ENCODE peak calls at places on chromosome 18, in four cellular contexts. U, Y, T and N are unnamed samples.

GRCh38 chr18:53153281-53153680 is 813.3 kb downstream of the DCC start:
- DNase-seq in U (peak), T (no peak), Y (no peak), N (no peak)

GRCh38 chr18:57095884-57096283 is 51.0 kb upstream of the BOD1L2 start:
- DNase-seq in U (peak), T (no peak), Y (no peak), N (no peak)

GRCh38 chr18:58067611-58068010 is 23.6 kb downstream of the NEDD4L start:
- DNase-seq in U (no peak), T (no peak), Y (no peak), N (no peak)

GRCh38 chr18:35703043-35703688 is 121.6 kb downstream of the GALNT1 start:
- DNase-seq in U (peak), T (no peak), Y (no peak), N (no peak)

GRCh38 chr18:67104700-67105284 is 411.7 kb downstream of the DSEL start:
- DNase-seq in U (peak), Y (peak), T (no peak), N (peak)

GRCh38 chr18:44135791-44136190 is 544.9 kb upstream of the SETBP1 start:
- DNase-seq in Y (no peak), U (no peak), T (no peak), N (no peak)

GRCh38 chr18:45332911-45333310 is 282.4 kb upstream of the SLC14A2 start:
- DNase-seq in U (no peak), Y (no peak), T (no peak), N (no peak)

GRCh38 chr18:66280470-66280869 is 323.4 kb downstream of the CDH19 start:
- DNase-seq in U (no peak), T (no peak), Y (no peak), N (no peak)

GRCh38 chr18:12307871-12308385 is at the start of gene TUBB6:
- DNase-seq in Y (peak), T (no peak), U (peak), N (peak)

GRCh38 chr18:22332590-22332989 is 85.1 kb downstream of the CTAGE1 start:
- DNase-seq in U (no peak), T (no peak), Y (no peak), N (no peak)

GRCh38 chr18:36499938-36500337 is 202.4 kb downstream of the FHOD3 start:
- DNase-seq in T (no peak), U (peak), Y (no peak), N (no peak)

GRCh38 chr18:68847219-68847860 is 49.5 kb downstream of the CCDC102B start:
- DNase-seq in Y (no peak), U (peak), T (no peak), N (peak)

GRCh38 chr18:60554961-60555360 is 182.4 kb upstream of the MC4R start:
- DNase-seq in U (no peak), Y (no peak), T (no peak), N (no peak)

GRCh38 chr18:7566587-7567486 is at the start of gene PTPRM:
- DNase-seq in T (no peak), Y (peak), U (peak), N (peak)

GRCh38 chr18:36812686-36813085 is 16.1 kb downstream of the TPGS2 start:
- DNase-seq in Y (no peak), U (peak), T (no peak), N (no peak)

GRCh38 chr18:7447629-7448028 is 119.5 kb upstream of the PTPRM start:
- DNase-seq in T (no peak), U (no peak), Y (no peak), N (peak)

GRCh38 chr18:78159397-78159796 is 820.2 kb upstream of the SALL3 start:
- DNase-seq in Y (no peak), U (no peak), T (no peak), N (no peak)

GRCh38 chr18:57533399-57533884 is 53.1 kb downstream of the FECH start:
- DNase-seq in T (no peak), Y (no peak), U (no peak), N (no peak)

GRCh38 chr18:7002107-7002506 is 115.5 kb downstream of the LAMA1 start:
- DNase-seq in T (no peak), Y (no peak), U (no peak), N (no peak)

GRCh38 chr18:58097127-58097906 is 53.3 kb downstream of the NEDD4L start:
- DNase-seq in T (no peak), U (no peak), Y (no peak), N (no peak)

GRCh38 chr18:1663879-1664705 is 759.4 kb downstream of the ADCYAP1 start:
- DNase-seq in U (peak), Y (peak), T (no peak), N (no peak)

GRCh38 chr18:32277492-32277988 is 87.7 kb downstream of the MEP1B start:
- DNase-seq in Y (no peak), T (no peak), U (no peak), N (no peak)

GRCh38 chr18:37222383-37223378 is 342.9 kb downstream of the CELF4 start:
- DNase-seq in U (no peak), Y (peak), T (no peak), N (no peak)

GRCh38 chr18:13613591-13614317 is 112.6 kb downstream of the FAM210A start:
- DNase-seq in T (no peak), Y (no peak), U (no peak), N (no peak)

GRCh38 chr18:46337206-46337710 is 233.1 kb downstream of the HAUS1 start:
- DNase-seq in T (no peak), Y (no peak), U (no peak), N (no peak)

GRCh38 chr18:70228546-70228945 is 23.1 kb upstream of the RTTN start:
- DNase-seq in Y (no peak), U (no peak), T (no peak), N (peak)

GRCh38 chr18:41864216-41864615 is 90.8 kb upstream of the PIK3C3 start:
- DNase-seq in T (no peak), Y (no peak), U (no peak), N (no peak)

GRCh38 chr18:33483908-33484307 is 43.4 kb upstream of the CCDC178 start:
- DNase-seq in U (no peak), Y (no peak), T (no peak), N (no peak)

GRCh38 chr18:59570101-59570875 is 126.9 kb downstream of the CCBE1 start:
- DNase-seq in T (no peak), U (peak), Y (no peak), N (no peak)

GRCh38 chr18:74501386-74501785 is 5.2 kb downstream of the CNDP2 start:
- DNase-seq in Y (no peak), U (no peak), T (no peak), N (peak)

GRCh38 chr18:73943763-73944162 is 203.9 kb downstream of the FBXO15 start:
- DNase-seq in U (no peak), Y (no peak), T (no peak), N (no peak)

GRCh38 chr18:75455249-75456183 is 28.0 kb upstream of the SMIM21 start:
- DNase-seq in U (peak), T (no peak), Y (no peak), N (no peak)

GRCh38 chr18:21330122-21330701 is 88.2 kb downstream of the GREB1L start:
- DNase-seq in Y (no peak), U (peak), T (no peak), N (peak)

GRCh38 chr18:47075098-47075883 is 39.9 kb upstream of the ELOA2 start:
- DNase-seq in Y (no peak), U (no peak), T (no peak), N (peak)

GRCh38 chr18:32530947-32531651 is 60.4 kb upstream of the GAREM1 start:
- DNase-seq in T (no peak), Y (no peak), U (peak), N (peak)

GRCh38 chr18:46447323-46447722 is 209.7 kb downstream of the LOXHD1 start:
- DNase-seq in T (no peak), Y (no peak), U (no peak), N (no peak)

GRCh38 chr18:25164837-25165791 is 186.9 kb downstream of the ZNF521 start:
- DNase-seq in Y (no peak), T (no peak), U (peak), N (peak)
- H3K4me3 ChIP-seq in Y (peak), T (no peak), U (peak), N (no peak)

GRCh38 chr18:10252494-10252893 is 201.9 kb upstream of the APCDD1 start:
- DNase-seq in U (no peak), Y (no peak), T (no peak), N (peak)

GRCh38 chr18:10248738-10249137 is 205.7 kb upstream of the APCDD1 start:
- DNase-seq in Y (no peak), T (no peak), U (no peak), N (no peak)

GRCh38 chr18:10249270-10249669 is 205.2 kb upstream of the APCDD1 start:
- DNase-seq in Y (peak), T (no peak), U (no peak), N (no peak)

GRCh38 chr18:10247402-10248117 is 206.9 kb upstream of the APCDD1 start:
- DNase-seq in Y (peak), T (no peak), U (peak), N (no peak)

GRCh38 chr18:10252952-10253680 is 201.3 kb upstream of the APCDD1 start:
- DNase-seq in Y (peak), T (no peak), U (no peak), N (peak)
- H3K4me3 ChIP-seq in Y (no peak), T (no peak), U (no peak), N (no peak)

GRCh38 chr18:10979411-10979810 is 170.0 kb downstream of the PIEZO2 start:
- DNase-seq in Y (no peak), U (peak), T (no peak), N (no peak)
- H3K4me3 ChIP-seq in Y (no peak), U (no peak), T (no peak), N (no peak)

DNA sequence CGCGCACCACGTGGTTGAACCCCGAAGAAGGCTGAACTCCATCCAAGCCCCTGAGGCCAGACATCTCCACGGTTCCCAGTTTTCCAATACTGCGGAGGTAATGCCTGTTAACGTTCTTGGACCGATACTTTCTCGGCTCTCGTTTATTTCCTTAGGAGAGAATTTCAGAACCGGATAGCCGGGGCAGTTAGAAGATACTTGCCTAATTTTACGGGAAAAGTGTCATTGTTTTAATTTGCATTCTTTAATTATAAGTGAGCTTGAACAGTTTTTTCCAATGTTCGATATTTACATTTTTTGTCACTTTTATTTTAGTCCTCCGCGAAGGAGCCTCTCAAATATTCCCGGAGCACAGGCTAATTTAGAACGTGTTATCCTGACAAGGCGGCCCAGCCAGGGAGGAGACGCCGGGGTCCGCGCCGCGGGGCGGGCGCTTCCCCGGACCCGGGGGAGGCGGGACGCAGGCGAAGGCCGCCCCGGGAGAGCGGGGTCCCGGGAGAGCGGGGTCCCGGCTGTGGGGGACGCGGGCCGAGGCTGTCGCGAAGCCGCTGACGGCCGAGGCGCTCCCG is 10.1 kb upstream of the KCNG2 start:
- DNase-seq in U (no peak), T (no peak), Y (no peak), N (no peak)
- H3K4me3 ChIP-seq in U (no peak), T (no peak), Y (no peak), N (no peak)

DNA sequence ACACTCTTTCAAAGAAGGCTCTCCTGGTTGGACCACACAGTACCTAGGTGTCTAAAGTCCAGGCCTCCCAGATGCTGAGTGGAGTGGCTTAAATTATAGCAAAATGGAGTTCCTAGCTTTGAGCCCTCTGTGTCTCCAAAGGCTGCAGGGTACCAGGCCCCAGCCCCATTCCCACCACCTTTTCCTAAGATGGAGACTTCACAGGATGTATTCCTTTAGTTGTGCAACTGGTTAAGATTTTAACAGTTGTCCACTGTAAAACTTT is 4.9 kb downstream of the SMAD7 start:
- DNase-seq in Y (no peak), T (no peak), U (no peak), N (no peak)
- H3K4me3 ChIP-seq in Y (peak), T (no peak), U (peak), N (no peak)

GRCh38 chr18:54742120-54742519 is 86.2 kb upstream of the RAB27B start:
- DNase-seq in Y (no peak), T (no peak), U (peak), N (peak)

GRCh38 chr18:54742654-54743053 is 85.6 kb upstream of the RAB27B start:
- DNase-seq in U (peak), T (no peak), Y (no peak), N (peak)

GRCh38 chr18:54740146-54740844 is 88.0 kb upstream of the RAB27B start:
- DNase-seq in Y (no peak), U (peak), T (no peak), N (peak)

GRCh38 chr18:54739476-54739875 is 88.8 kb upstream of the RAB27B start:
- DNase-seq in U (peak), Y (no peak), T (no peak), N (no peak)

GRCh38 chr18:54743596-54743995 is 84.7 kb upstream of the RAB27B start:
- DNase-seq in U (no peak), Y (no peak), T (no peak), N (no peak)
- H3K4me3 ChIP-seq in U (no peak), Y (no peak), T (no peak), N (no peak)